ENCODE peak calls at places on chromosomes 1 and 21, in nine cellular contexts. I, Z, R, B, Q, O, F, N and A are unnamed samples.

GRCh38 chr1:117534995-117535467 is 70.8 kb upstream of the TENT5C start:
- DNase-seq in I (no peak), Z (peak), R (no peak), B (no peak), Q (peak), O (peak), F (no peak), N (peak), A (peak)

GRCh38 chr21:42650033-42650370 is 3.4 kb upstream of the PDE9A start:
- DNase-seq in I (no peak), Z (no peak), R (no peak), B (no peak), Q (no peak), O (no peak), F (no peak), N (no peak), A (no peak)

GRCh38 chr1:111354584-111354983 is 63.9 kb downstream of the CHIA start:
- DNase-seq in I (no peak), Z (no peak), R (no peak), B (no peak), Q (no peak), O (no peak), F (no peak), N (no peak), A (no peak)

GRCh38 chr1:246284021-246284420 is 223.1 kb downstream of the SMYD3 start:
- DNase-seq in I (no peak), Z (peak), R (no peak), B (no peak), Q (no peak), O (no peak), F (no peak), N (no peak), A (no peak)

GRCh38 chr1:62398377-62398776 is 38.5 kb upstream of the USP1 start:
- DNase-seq in I (no peak), Z (no peak), R (peak), B (no peak), Q (no peak), O (no peak), F (no peak), N (no peak), A (no peak)

GRCh38 chr1:26161408-26162219 is 2.7 kb downstream of the FAM110D start:
- DNase-seq in I (peak), Z (peak), R (no peak), B (no peak), Q (peak), O (no peak), F (no peak), N (peak), A (peak)

GRCh38 chr1:201597551-201598230 is 58.8 kb downstream of the NAV1 start:
- DNase-seq in I (no peak), Z (no peak), R (no peak), B (no peak), Q (no peak), O (peak), F (no peak), N (no peak), A (peak)

GRCh38 chr1:15756143-15757015 is 2.2 kb upstream of the FBLIM1 start:
- DNase-seq in I (peak), Z (no peak), R (no peak), B (no peak), Q (no peak), O (peak), F (no peak), N (no peak), A (peak)

GRCh38 chr1:53461329-53462044 is 2.3 kb downstream of the DMRTB1 start:
- DNase-seq in I (no peak), Z (no peak), R (no peak), B (peak), Q (no peak), O (no peak), F (no peak), N (no peak), A (no peak)

GRCh38 chr1:2921970-2922686 is 99.1 kb upstream of the ACTRT2 start:
- DNase-seq in I (no peak), Z (no peak), R (peak), B (no peak), Q (no peak), O (no peak), F (no peak), N (no peak), A (peak)

GRCh38 chr1:115714572-115715141 is 53.9 kb downstream of the CASQ2 start:
- DNase-seq in I (no peak), Z (no peak), R (no peak), B (no peak), Q (no peak), O (no peak), F (no peak), N (no peak), A (no peak)

GRCh38 chr1:229204863-229205777 is 65.8 kb upstream of the RAB4A start:
- DNase-seq in I (no peak), Z (no peak), R (no peak), B (no peak), Q (no peak), O (no peak), F (no peak), N (no peak), A (no peak)

GRCh38 chr1:221800831-221801610 is 59.1 kb upstream of the DUSP10 start:
- DNase-seq in I (no peak), Z (no peak), R (no peak), B (no peak), Q (no peak), O (no peak), F (no peak), N (no peak), A (no peak)

GRCh38 chr1:236785477-236785876 is 9.6 kb upstream of the MTR start:
- DNase-seq in I (no peak), Z (no peak), R (no peak), B (no peak), Q (no peak), O (no peak), F (no peak), N (no peak), A (no peak)

GRCh38 chr1:234722904-234723588 is 113.1 kb upstream of the IRF2BP2 start:
- DNase-seq in I (peak), Z (peak), R (peak), B (no peak), Q (no peak), O (peak), F (peak), N (peak), A (peak)

GRCh38 chr1:234955107-234955731 is 173.4 kb downstream of the TOMM20 start:
- DNase-seq in I (peak), Z (no peak), R (no peak), B (no peak), Q (no peak), O (peak), F (no peak), N (peak), A (no peak)

GRCh38 chr1:209880051-209880450 is 52.3 kb downstream of the UTP25 start:
- DNase-seq in I (no peak), Z (no peak), R (no peak), B (no peak), Q (no peak), O (no peak), F (no peak), N (no peak), A (no peak)

GRCh38 chr21:41664881-41665765 is 101.7 kb downstream of the RIPK4 start:
- DNase-seq in I (no peak), Z (no peak), R (no peak), B (no peak), Q (no peak), O (no peak), F (no peak), N (no peak), A (no peak)

GRCh38 chr1:85078903-85079302 is 30.6 kb upstream of the MCOLN3 start:
- DNase-seq in I (no peak), Z (no peak), R (peak), B (no peak), Q (no peak), O (no peak), F (no peak), N (no peak), A (no peak)

GRCh38 chr21:34190576-34191301 is 117.4 kb downstream of the MRPS6 start:
- DNase-seq in I (no peak), Z (no peak), R (no peak), B (no peak), Q (no peak), O (no peak), F (no peak), N (no peak), A (no peak)

GRCh38 chr1:230307213-230307612 is 118.9 kb downstream of the PGBD5 start:
- DNase-seq in I (no peak), Z (no peak), R (no peak), B (no peak), Q (no peak), O (no peak), F (no peak), N (no peak), A (no peak)

GRCh38 chr1:43299101-43299500 is 1.7 kb upstream of the TIE1 start:
- DNase-seq in I (no peak), Z (no peak), R (no peak), B (no peak), Q (no peak), O (no peak), F (no peak), N (no peak), A (no peak)

GRCh38 chr1:22808846-22809501 is 98.3 kb downstream of the EPHB2 start:
- DNase-seq in I (peak), Z (no peak), R (no peak), B (no peak), Q (no peak), O (no peak), F (no peak), N (peak), A (peak)

GRCh38 chr1:85048296-85049064 is at the start of gene MCOLN3:
- DNase-seq in I (no peak), Z (peak), R (peak), B (no peak), Q (peak), O (no peak), F (peak), N (no peak), A (no peak)

GRCh38 chr1:39214998-39215873 is 10.7 kb downstream of the MACF1 start:
- DNase-seq in I (no peak), Z (no peak), R (no peak), B (no peak), Q (no peak), O (no peak), F (no peak), N (no peak), A (no peak)

GRCh38 chr1:2451744-2452582 is 24.1 kb upstream of the PLCH2 start:
- DNase-seq in I (no peak), Z (peak), R (peak), B (no peak), Q (no peak), O (no peak), F (no peak), N (no peak), A (no peak)

GRCh38 chr1:85313888-85314696 is 37.7 kb upstream of the BCL10 start:
- DNase-seq in I (no peak), Z (peak), R (no peak), B (no peak), Q (no peak), O (no peak), F (no peak), N (no peak), A (no peak)

GRCh38 chr21:38228115-38228514 is 28.7 kb upstream of the KCNJ15 start:
- DNase-seq in I (no peak), Z (no peak), R (no peak), B (no peak), Q (no peak), O (no peak), F (no peak), N (no peak), A (no peak)